ENCODE peak calls at places on chromosomes 2 and 18, in five cellular contexts. D, U, W, B and C are unnamed samples.
A peak's percentile ranks its signal among the peaks of the same experiment; 100 is the strongest.

GRCh38 chr2:1233280-1233679 is 180.0 kb upstream of the TPO start:
- DNase-seq in D (no peak), U (no peak), B (no peak), W (no peak), C (no peak)

GRCh38 chr2:27164960-27165763 is 16.4 kb downstream of the TCF23 start:
- DNase-seq in D (no peak), W (no peak), B (no peak), U (no peak), C (no peak)

GRCh38 chr2:60306231-60306861 is 247.1 kb downstream of the BCL11A start:
- DNase-seq in B (no peak), D (peak; percentile 21), U (no peak), W (no peak), C (no peak)

GRCh38 chr2:156349161-156349560 is 16.6 kb upstream of the NR4A2 start:
- DNase-seq in W (no peak), B (no peak), U (no peak), D (no peak), C (no peak)

GRCh38 chr18:46917808-46918600 is 602 bp downstream of the KATNAL2 start:
- DNase-seq in W (peak; percentile 49), D (peak; percentile 19), U (peak; percentile 64), B (no peak), C (peak; percentile 60)

GRCh38 chr2:88080545-88080944 is 12.9 kb downstream of the SMYD1 start:
- DNase-seq in W (no peak), U (peak; percentile 20), D (no peak), B (no peak), C (no peak)

GRCh38 chr2:65877331-65877791 is 445.0 kb upstream of the SPRED2 start:
- DNase-seq in D (no peak), W (no peak), B (no peak), U (no peak), C (no peak)

GRCh38 chr2:237680702-237681478 is 53.5 kb downstream of the LRRFIP1 start:
- DNase-seq in W (no peak), B (no peak), U (no peak), D (no peak), C (no peak)

GRCh38 chr2:112181571-112182290 is 43.5 kb downstream of the FBLN7 start:
- DNase-seq in D (no peak), B (no peak), U (no peak), W (no peak), C (no peak)

GRCh38 chr2:153072077-153072476 is 353.7 kb downstream of the ARL6IP6 start:
- DNase-seq in U (no peak), D (no peak), B (no peak), W (no peak), C (no peak)

GRCh38 chr2:171342014-171342413 is 91.8 kb downstream of the METTL8 start:
- DNase-seq in D (no peak), U (no peak), W (no peak), B (peak; percentile 37), C (peak; percentile 53)

GRCh38 chr2:88055049-88055435 is 541 bp downstream of the KRCC1 start:
- DNase-seq in D (no peak), W (no peak), B (peak; percentile 33), U (peak; percentile 62), C (no peak)

GRCh38 chr18:59272221-59272888 is 899 bp downstream of the RAX start:
- DNase-seq in W (no peak), U (peak; percentile 52), D (no peak), B (no peak), C (no peak)

GRCh38 chr2:197125000-197125399 is 185.6 kb downstream of the ANKRD44 start:
- DNase-seq in B (no peak), D (no peak), W (no peak), U (peak; percentile 4), C (no peak)

GRCh38 chr2:98465456-98466201 is 21.0 kb downstream of the INPP4A start:
- DNase-seq in D (peak; percentile 78), W (peak; percentile 52), B (peak; percentile 92), U (peak; percentile 21), C (peak; percentile 43)

GRCh38 chr2:12665334-12665733 is 51.4 kb upstream of the TRIB2 start:
- DNase-seq in B (peak; percentile 94), D (no peak), W (no peak), U (peak; percentile 42), C (no peak)

GRCh38 chr2:106126705-106127281 is 67.3 kb downstream of the UXS1 start:
- DNase-seq in U (no peak), D (no peak), B (no peak), W (no peak), C (no peak)

GRCh38 chr2:236512267-236512666 is 57.4 kb upstream of the ACKR3 start:
- DNase-seq in W (no peak), B (no peak), D (no peak), U (no peak), C (no peak)

GRCh38 chr2:151049746-151050145 is 211.9 kb downstream of the RBM43 start:
- DNase-seq in W (no peak), B (peak; percentile 13), D (no peak), U (peak; percentile 71), C (no peak)

GRCh38 chr2:159076233-159076632 is 107.8 kb downstream of the TANC1 start:
- DNase-seq in U (peak; percentile 66), D (no peak), W (no peak), B (peak; percentile 87), C (no peak)

GRCh38 chr2:196234672-196235071 is 63.3 kb upstream of the STK17B start:
- DNase-seq in B (no peak), D (no peak), U (peak; percentile 73), W (no peak), C (no peak)

GRCh38 chr2:160465406-160465805 is 28.2 kb downstream of the RBMS1 start:
- DNase-seq in U (peak; percentile 51), W (no peak), B (no peak), D (no peak), C (no peak)

GRCh38 chr2:38636069-38636468 is 29.8 kb upstream of the GALM start:
- DNase-seq in B (no peak), D (no peak), U (no peak), W (no peak), C (no peak)

GRCh38 chr2:199663157-199663556 is 187.8 kb downstream of the FTCDNL1 start:
- DNase-seq in B (no peak), U (no peak), D (no peak), W (no peak), C (no peak)

GRCh38 chr2:162125138-162125537 is 26.9 kb downstream of the GCG start:
- DNase-seq in D (no peak), B (no peak), U (peak; percentile 16), W (no peak), C (no peak)

GRCh38 chr2:240254337-240255164 is 114.1 kb upstream of the OTOS start:
- DNase-seq in U (no peak), D (no peak), W (no peak), B (no peak), C (no peak)

GRCh38 chr2:240256704-240257637 is 116.5 kb upstream of the OTOS start:
- DNase-seq in D (no peak), U (no peak), W (no peak), B (no peak), C (no peak)

GRCh38 chr2:240257940-240258580 is 117.6 kb upstream of the OTOS start:
- DNase-seq in B (no peak), W (no peak), U (no peak), D (no peak), C (no peak)

GRCh38 chr2:240255165-240255491 is 114.7 kb upstream of the OTOS start:
- DNase-seq in U (no peak), W (no peak), B (no peak), D (no peak), C (no peak)

DNA sequence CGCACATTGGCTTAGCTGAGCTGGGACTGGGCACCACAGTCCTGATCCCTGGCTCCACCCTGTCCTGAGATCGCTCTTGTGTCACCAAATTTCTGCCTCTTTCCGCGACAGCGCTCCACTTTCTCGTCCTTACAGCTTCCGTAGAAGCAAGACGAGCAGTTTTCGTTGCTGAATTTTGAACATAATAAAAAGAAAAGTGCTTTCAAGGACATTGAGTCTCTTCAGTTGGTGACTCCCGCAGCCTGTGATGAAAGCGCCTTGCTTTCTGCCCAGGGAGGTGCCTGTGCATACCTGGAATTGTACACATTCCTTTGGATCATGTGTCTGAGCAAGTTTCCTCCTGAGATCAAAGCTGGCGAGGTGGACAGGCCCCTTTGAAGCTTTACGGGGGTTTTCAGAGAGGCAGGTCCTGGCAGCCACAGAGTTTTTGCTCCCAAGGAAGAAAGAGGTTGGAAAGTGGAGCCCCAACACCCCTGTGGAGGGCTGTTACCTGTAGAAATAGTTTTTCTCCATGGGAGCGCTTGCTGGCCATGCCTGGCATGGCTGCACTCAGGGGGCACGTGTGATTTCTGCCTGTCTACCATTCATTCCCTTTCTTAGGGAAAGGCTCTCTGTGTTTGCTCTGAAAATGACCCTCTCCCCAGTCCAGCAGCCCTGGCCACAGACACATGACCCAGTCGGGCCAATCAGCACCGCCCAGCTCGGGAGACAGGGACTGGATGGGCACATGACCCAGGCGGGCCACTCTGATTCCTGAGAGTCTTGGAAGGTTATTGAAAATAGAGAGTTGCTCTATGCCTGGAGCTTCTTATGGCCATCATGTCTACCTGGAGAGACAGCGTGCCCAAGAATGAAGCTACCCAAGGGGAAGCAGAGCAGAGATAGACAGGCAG is 115.6 kb upstream of the OTOS start:
- DNase-seq in W (no peak), U (no peak), B (no peak), D (peak; percentile 73), C (no peak)
- H3K27ac ChIP-seq in W (no peak overlapping the region), U (no peak overlapping the region), B (no peak overlapping the region), D (peak overlapping the region; percentile 78), C (no peak overlapping the region)

DNA sequence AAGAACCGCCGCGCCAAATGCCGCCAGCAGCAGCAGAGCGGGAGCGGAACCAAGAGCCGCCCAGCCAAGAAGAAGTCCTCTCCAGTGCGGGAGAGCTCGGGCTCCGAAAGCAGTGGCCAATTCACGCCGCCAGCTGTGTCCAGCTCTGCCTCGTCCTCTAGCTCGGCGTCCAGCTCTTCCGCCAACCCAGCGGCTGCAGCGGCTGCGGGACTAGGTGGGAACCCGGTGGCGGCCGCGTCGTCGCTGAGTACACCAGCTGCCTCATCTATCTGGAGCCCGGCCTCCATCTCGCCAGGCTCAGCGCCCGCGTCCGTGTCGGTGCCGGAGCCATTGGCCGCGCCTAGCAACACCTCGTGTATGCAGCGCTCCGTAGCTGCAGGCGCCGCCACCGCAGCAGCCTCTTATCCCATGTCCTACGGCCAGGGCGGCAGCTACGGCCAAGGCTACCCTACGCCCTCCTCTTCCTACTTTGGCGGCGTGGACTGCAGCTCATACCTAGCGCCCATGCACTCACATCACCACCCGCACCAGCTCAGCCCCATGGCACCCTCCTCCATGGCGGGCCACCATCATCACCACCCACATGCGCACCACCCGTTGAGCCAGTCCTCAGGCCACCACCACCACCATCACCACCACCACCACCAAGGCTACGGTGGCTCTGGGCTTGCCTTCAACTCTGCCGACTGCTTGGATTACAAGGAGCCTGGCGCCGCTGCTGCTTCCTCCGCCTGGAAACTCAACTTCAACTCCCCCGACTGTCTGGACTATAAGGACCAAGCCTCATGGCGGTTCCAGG is 5.1 kb downstream of the OTX1 start:
- DNase-seq in B (no peak), W (peak; percentile 35), U (peak; percentile 58), D (no peak), C (no peak)
- H3K4me3 ChIP-seq in B (peak overlapping the region; percentile 14), W (no peak overlapping the region), U (peak overlapping the region; percentile 56), D (no peak overlapping the region), C (peak overlapping the region; percentile 29)

GRCh38 chr2:125168442-125168841 is 1143.4 kb downstream of the CNTNAP5 start:
- DNase-seq in W (no peak), D (no peak), B (no peak), U (no peak), C (no peak)
- H3K36me3 ChIP-seq in W (no peaks in the 10 kb centered on the region), D (no peaks in the 10 kb centered on the region), B (no peaks in the 10 kb centered on the region), U (no peaks in the 10 kb centered on the region), C (no peaks in the 10 kb centered on the region)

DNA sequence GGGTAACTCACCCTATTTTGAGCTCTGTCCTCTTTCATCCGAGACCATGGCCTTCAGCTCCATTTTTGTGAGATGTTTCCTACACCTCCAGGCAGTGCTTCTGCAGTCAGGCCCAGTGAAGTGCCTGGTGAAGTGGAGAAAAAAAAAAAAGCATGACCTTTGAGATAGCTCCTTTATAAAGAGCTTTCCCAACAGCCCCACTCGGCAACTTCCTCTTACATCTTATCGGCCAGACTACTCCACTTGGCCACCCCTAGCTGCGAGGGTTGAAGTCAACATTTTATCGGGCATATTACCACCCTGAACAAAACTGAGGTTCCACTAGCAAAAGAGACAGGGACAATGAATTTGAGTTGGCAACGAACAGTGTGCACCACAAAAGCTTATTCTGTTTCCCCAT is 124.8 kb upstream of the RNF152 start:
- DNase-seq in W (no peak), U (no peak), D (no peak), B (no peak), C (no peak)
- H3K27ac ChIP-seq in W (no peak overlapping the region), U (peak overlapping the region; percentile 48), D (no peak overlapping the region), B (no peak overlapping the region), C (peak overlapping the region; percentile 12)